ENCODE peak calls at places on chromosome 12, in four cellular contexts. I is WTC11, X is H1, S is SK-N-SH. V is an unnamed sample.

GRCh38 chr12:132154941-132155770 is 10.9 kb downstream of the NOC4L start:
- DNase-seq in I (no peak), X (no peak), S (no peak), V (no peak)

GRCh38 chr12:76106631-76107030 is 22.1 kb upstream of the NAP1L1 start:
- DNase-seq in I (no peak), X (no peak), S (no peak), V (no peak)

GRCh38 chr12:54125950-54126695 is 62.7 kb downstream of the SMUG1 start:
- DNase-seq in I (peak; percentile 40), X (no peak), S (peak; percentile 78), V (no peak)

GRCh38 chr12:5220835-5221234 is 177.2 kb downstream of the KCNA5 start:
- DNase-seq in I (no peak), X (no peak), S (no peak), V (peak; percentile 24)

GRCh38 chr12:104710940-104711725 is 247.0 kb downstream of the SLC41A2 start:
- DNase-seq in I (no peak), X (no peak), S (peak; percentile 42), V (no peak)

GRCh38 chr12:2243275-2243674 is 190.5 kb downstream of the CACNA1C start:
- DNase-seq in I (no peak), X (no peak), S (no peak), V (no peak)

GRCh38 chr12:19035552-19035951 is 94.0 kb upstream of the PLEKHA5 start:
- DNase-seq in I (no peak), X (no peak), S (no peak), V (no peak)

GRCh38 chr12:12387521-12387920 is 30.6 kb downstream of the BORCS5 start:
- DNase-seq in I (no peak), X (no peak), S (no peak), V (no peak)

GRCh38 chr12:75812341-75813018 is 219.1 kb downstream of the PHLDA1 start:
- DNase-seq in I (no peak), X (peak; percentile 13), S (peak; percentile 41), V (no peak)

GRCh38 chr12:6963016-6963731 is 7.3 kb downstream of the PHB2 start:
- DNase-seq in I (peak; percentile 83), X (no peak), S (peak; percentile 38), V (no peak)

GRCh38 chr12:49417558-49417957 is 50.3 kb downstream of the SPATS2 start:
- DNase-seq in I (no peak), X (no peak), S (no peak), V (no peak)

GRCh38 chr12:49415426-49416040 is 48.3 kb downstream of the SPATS2 start:
- DNase-seq in I (no peak), X (no peak), S (no peak), V (no peak)

GRCh38 chr12:49413796-49414195 is 46.5 kb downstream of the SPATS2 start:
- DNase-seq in I (no peak), X (no peak), S (no peak), V (no peak)

GRCh38 chr12:49414364-49414763 is 47.1 kb downstream of the SPATS2 start:
- DNase-seq in I (no peak), X (no peak), S (no peak), V (no peak)

DNA sequence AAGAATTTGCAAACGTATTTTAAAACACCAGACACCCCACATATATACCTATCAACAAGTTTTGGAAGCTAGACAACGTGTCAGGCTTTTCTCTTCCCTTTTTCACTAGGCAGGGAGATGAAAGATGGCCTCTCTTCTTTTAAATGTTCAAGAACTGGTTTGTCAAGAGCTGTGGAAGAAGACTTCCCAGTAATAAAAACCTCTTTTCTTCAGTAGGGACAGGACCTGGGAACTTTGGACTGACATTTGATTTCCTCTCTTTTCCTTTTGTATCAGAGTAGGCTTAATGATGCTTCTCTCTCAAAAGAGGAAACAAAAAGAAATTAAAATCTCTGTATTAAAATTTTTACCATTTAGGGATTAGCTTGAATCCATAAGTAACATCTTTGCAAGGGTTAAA is 49.6 kb downstream of the SPATS2 start:
- DNase-seq in I (no peak), X (no peak), S (no peak), V (no peak)
- TF ChIP-seq TEAD4 in I (no peak), X (no peak), S (no peak), V (no peak)

DNA sequence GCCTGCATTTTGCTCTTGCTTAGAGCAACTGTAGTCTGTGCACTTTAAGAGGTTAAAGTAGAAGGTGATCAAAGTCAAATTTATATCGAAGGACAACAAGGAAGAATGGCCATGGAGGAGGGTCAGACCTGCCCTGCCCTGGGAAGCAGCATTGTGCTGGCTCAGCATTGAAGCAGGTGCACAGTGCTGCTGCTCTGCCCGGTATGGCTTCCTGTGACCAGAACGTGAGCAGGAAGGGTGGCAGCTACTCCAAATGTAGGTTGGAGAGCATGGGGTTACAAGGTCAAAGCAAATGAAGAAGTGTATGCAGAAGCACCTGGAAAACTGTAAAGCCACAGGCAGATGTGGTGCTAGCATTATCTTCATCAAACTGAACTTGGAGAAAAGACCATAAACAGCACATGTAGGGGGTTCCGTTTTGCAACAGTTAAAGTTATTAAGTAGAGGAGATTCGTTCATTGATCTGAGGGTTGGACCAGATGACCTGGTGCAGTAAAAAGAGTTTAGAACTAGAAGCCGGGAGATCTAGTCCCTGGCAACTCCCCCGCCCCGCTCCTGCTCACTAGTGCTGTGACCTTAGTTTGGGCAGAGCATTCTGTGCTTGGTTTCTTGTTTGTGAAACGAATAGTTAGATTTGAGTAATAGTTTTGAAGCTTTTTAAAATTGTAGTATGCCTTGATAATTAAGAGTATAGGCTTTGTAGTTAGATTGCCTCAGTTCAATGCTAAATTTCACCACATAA is 84.2 kb downstream of the SCN8A start:
- DNase-seq in I (no peak), X (no peak), S (no peak), V (no peak)
- TF ChIP-seq TEAD4 in I (no peak), X (no peak), S (no peak), V (no peak)

DNA sequence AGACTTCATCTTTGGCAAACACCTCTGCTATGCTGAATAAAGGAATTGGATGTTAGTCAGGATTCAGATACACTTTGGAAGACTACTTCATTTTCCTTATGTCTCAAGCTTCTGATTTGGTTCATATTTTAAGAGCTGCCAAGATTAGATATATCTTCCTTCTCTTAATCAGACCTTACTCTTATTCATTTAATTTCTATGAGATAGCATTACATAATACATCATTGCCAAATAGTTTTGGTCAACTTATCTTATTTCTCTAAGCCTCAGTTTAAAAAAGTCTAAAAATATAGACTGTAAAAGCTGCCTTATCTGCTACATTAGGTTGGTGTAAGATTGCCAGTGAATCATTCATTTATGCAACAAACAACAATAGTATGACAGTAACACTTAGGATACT is 330.6 kb upstream of the NAV3 start:
- DNase-seq in I (no peak), X (no peak), S (no peak), V (no peak)
- TF ChIP-seq TEAD4 in I (no peak), X (no peak), S (no peak), V (no peak)

GRCh38 chr12:116620801-116621593 is 61.8 kb downstream of the MAP1LC3B2 start:
- DNase-seq in I (no peak), X (no peak), S (no peak), V (no peak)
- TF ChIP-seq TEAD4 in I (no peak), X (no peak), S (no peak), V (no peak)

DNA sequence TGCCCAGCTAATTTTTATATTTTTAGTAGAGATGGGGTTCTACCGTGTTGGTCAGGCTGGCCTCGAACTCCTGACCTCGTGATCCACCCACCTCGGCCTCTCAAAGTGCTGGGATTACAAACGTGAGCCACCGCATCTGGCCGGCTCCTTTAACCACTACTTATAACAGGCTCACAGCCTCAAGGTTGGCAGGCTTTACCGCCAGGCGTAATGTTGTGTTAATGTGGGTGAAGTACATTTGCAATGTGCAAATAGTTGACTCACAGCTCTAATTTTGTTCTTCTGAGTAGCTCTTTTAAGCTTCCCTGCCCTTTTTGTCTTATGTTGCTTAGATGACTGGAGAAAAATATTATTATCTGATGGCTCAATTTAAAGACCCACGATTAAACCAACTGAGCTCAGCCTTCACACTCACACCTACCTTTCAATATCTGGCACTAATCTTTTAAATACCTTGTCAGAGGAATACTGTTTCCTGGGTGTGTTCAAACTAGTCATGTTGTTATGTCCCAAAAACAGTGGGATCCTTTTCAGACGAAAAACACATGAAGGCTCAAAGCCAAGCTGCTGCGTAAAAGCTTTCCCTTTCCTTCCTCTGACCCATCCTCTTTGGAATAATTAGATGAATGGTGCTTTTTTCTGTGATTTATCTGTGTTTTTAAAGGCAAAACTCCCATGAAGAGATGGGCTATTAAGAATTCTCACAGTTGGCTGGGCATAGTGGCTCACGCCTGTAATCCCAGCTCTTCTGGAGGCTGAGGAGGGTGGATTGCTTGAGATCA is 57.2 kb upstream of the USP44 start:
- DNase-seq in I (peak; percentile 38), X (peak; percentile 56), S (no peak), V (no peak)
- TF ChIP-seq TEAD4 in I (no peak), X (no peak), S (no peak), V (no peak)

GRCh38 chr12:73057428-73057827 is 785.3 kb downstream of the TRHDE start:
- DNase-seq in I (peak; percentile 42), X (no peak), S (peak; percentile 3), V (no peak)

DNA sequence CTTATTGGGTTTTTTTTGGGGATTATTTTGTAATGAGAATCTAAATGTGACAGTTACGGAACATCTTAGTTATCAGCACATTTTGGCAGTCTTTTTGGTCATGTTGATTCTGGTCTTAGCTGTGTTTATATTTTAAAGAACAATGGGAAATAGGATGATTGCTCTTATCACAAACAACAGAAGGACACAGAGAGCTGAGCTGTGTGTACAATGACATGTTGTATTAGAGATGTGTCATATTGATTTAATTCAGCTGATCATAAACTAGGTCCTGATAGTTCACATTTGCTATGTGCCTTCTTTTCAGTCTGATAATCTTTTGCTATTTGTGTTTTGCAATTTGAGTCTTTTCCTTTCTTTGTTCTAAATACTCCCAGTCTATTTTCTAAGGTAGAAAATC is 781.7 kb downstream of the TRHDE start:
- DNase-seq in I (no peak), X (no peak), S (no peak), V (no peak)
- TF ChIP-seq TEAD4 in I (no peak), X (no peak), S (no peak), V (no peak)

GRCh38 chr12:115572440-115572839 is 705.1 kb downstream of the MED13L start:
- DNase-seq in I (no peak), X (no peak), S (no peak), V (no peak)
- TF ChIP-seq TEAD4 in I (no peak), X (no peak), S (no peak), V (no peak)

GRCh38 chr12:100668939-100669536 is 95.6 kb downstream of the GAS2L3 start:
- DNase-seq in I (peak; percentile 91), X (peak; percentile 61), S (peak; percentile 74), V (peak; percentile 63)
- TF ChIP-seq TEAD4 in I (no peak), X (peak; percentile 91), S (no peak), V (peak; percentile 39)

GRCh38 chr12:87157791-87158190 is 871.4 kb downstream of the C12orf50 start:
- DNase-seq in I (no peak), X (peak; percentile 27), S (no peak), V (no peak)

GRCh38 chr12:87160848-87161601 is 868.2 kb downstream of the C12orf50 start:
- DNase-seq in I (no peak), X (no peak), S (no peak), V (no peak)

GRCh38 chr12:87165733-87166375 is 863.3 kb downstream of the C12orf50 start:
- DNase-seq in I (no peak), X (no peak), S (no peak), V (no peak)

DNA sequence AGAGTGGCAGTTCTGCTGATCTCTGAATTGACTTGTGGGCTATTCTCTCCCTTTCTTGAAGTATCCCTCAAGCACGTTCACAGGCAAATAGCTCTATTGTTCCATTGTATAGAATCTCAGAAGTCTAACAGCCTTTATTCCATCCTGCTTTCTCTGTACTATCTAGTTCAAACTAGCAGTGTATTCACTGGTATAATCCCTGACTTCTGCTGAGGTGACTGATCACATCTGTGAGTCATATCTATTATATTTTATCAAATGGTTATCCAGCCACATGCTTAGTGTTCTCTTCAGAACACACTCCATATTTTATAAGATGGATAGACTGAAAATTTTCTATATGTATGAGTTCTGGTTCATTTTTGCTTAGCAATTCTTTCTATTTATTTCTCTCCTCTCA is 866.1 kb downstream of the C12orf50 start:
- DNase-seq in I (no peak), X (no peak), S (no peak), V (no peak)
- TF ChIP-seq TEAD4 in I (no peak), X (no peak), S (no peak), V (no peak)

GRCh38 chr12:57479043-57479375 is 657 bp downstream of the ARHGAP9 start:
- DNase-seq in I (no peak), X (no peak), S (no peak), V (no peak)
- TF ChIP-seq TEAD4 in I (no peak), X (no peak), S (no peak), V (no peak)

V was measured in K562.